ENCODE peak calls at places on chromosomes 12 and 14, in nine cellular contexts. I is anterior cingulate cortex; Y is heart right ventricle; T is MV-4-11; N is lung; C is activated naive CD8-positive, alpha-beta T cell treated with anti-CD3 and anti-CD28 coated beads, Interleukin-2, amount 50 U/mL, for 24 hours; H is NCI-H1092 treated with DMSO at 0.1 percent for 48 hours; L is endothelial cell; B is lower lobe of right lung. O is an unnamed sample.

GRCh38 chr12:58727526-58727925 is 192.8 kb downstream of the LRIG3 start:
- DNase-seq in I (no peak), T (peak), B (no peak), N (no peak), C (no peak), H (no peak), Y (no peak), L (no peak), O (no peak)

GRCh38 chr14:22515961-22516360 is 73.1 kb downstream of the DAD1 start:
- DNase-seq in B (no peak), N (no peak), C (no peak), Y (no peak), I (no peak), H (no peak), T (no peak), L (no peak), O (no peak)

GRCh38 chr12:22525426-22525825 is 18.9 kb downstream of the C2CD5 start:
- DNase-seq in N (no peak), C (no peak), L (no peak), B (no peak), T (no peak), H (no peak), I (no peak), Y (no peak), O (no peak)

GRCh38 chr12:3432176-3432742 is 58.7 kb upstream of the PRMT8 start:
- DNase-seq in I (no peak), C (no peak), N (no peak), H (no peak), T (no peak), B (no peak), Y (no peak), L (no peak), O (no peak)

GRCh38 chr14:50067723-50068495 is 48.5 kb downstream of the VCPKMT start:
- DNase-seq in C (no peak), H (no peak), B (no peak), Y (no peak), I (no peak), T (no peak), L (no peak), N (no peak), O (no peak)

GRCh38 chr12:3333583-3333982 is 157.4 kb upstream of the PRMT8 start:
- DNase-seq in Y (peak), L (peak), I (no peak), T (no peak), N (no peak), H (no peak), B (no peak), C (no peak), O (no peak)

GRCh38 chr14:54782803-54783659 is 119.6 kb downstream of the GCH1 start:
- DNase-seq in Y (no peak), L (peak), I (no peak), C (no peak), B (peak), H (peak), N (no peak), T (peak), O (no peak)

GRCh38 chr12:113479578-113480335 is 8.1 kb upstream of the LHX5 start:
- DNase-seq in N (no peak), L (peak), T (no peak), C (peak), B (no peak), I (no peak), Y (peak), H (no peak), O (no peak)

GRCh38 chr12:63949902-63950301 is 105.4 kb downstream of the SRGAP1 start:
- DNase-seq in Y (peak), T (no peak), H (no peak), I (peak), L (no peak), C (no peak), N (no peak), B (no peak), O (no peak)

GRCh38 chr12:75526655-75527511 is 15.5 kb upstream of the KRR1 start:
- DNase-seq in C (peak), N (no peak), B (no peak), I (no peak), H (peak), Y (no peak), T (peak), L (peak), O (peak)

GRCh38 chr12:120290541-120291312 is 976 bp downstream of the RNU4-2 start:
- DNase-seq in H (peak), T (peak), I (peak), Y (no peak), L (peak), N (peak), C (peak), B (peak), O (no peak)

GRCh38 chr12:42481368-42481767 is 108.2 kb downstream of the PRICKLE1 start:
- DNase-seq in H (no peak), I (no peak), Y (no peak), C (no peak), T (no peak), B (no peak), N (no peak), L (no peak), O (no peak)

GRCh38 chr14:99549684-99550083 is 54.3 kb downstream of the CCDC85C start:
- DNase-seq in N (no peak), I (no peak), B (no peak), C (no peak), H (no peak), L (no peak), T (no peak), Y (no peak), O (no peak)

GRCh38 chr12:79409562-79409961 is 281.2 kb downstream of the PAWR start:
- DNase-seq in B (no peak), H (no peak), L (no peak), I (no peak), T (no peak), Y (no peak), C (no peak), N (no peak), O (no peak)

GRCh38 chr14:104985675-104986486 is at the start of gene CLBA1:
- DNase-seq in I (peak), H (peak), B (peak), L (peak), N (no peak), C (peak), Y (peak), T (peak), O (peak)

GRCh38 chr14:73238941-73239340 is 1.6 kb downstream of the PAPLN start:
- DNase-seq in T (no peak), C (no peak), H (no peak), L (no peak), B (no peak), N (no peak), I (no peak), Y (no peak), O (no peak)

GRCh38 chr12:39392154-39392925 is 50.6 kb downstream of the KIF21A start:
- DNase-seq in L (no peak), H (no peak), B (no peak), Y (no peak), N (no peak), C (no peak), T (no peak), I (no peak), O (no peak)

O was measured in DMS79 treated with DMSO at 0.1 percent for 48 hours.